ENCODE peak calls at places on chromosomes 5 and 9, in five cellular contexts. One of them, this sample, is unnamed.

GRCh38 chr5:73654171-73654811 is 28.3 kb downstream of the ARHGEF28 start:
- DNase-seq in IMR-90: peak
- DNase-seq in H1: no peak
- DNase-seq in trophoblast cell: no peak
- DNase-seq in H9: no peak
- DNase-seq in this sample: no peak

GRCh38 chr5:16489322-16489791 is 23.8 kb upstream of the ZNF622 start:
- DNase-seq in IMR-90: peak
- DNase-seq in H1: no peak
- DNase-seq in trophoblast cell: peak
- DNase-seq in H9: no peak
- DNase-seq in this sample: no peak

GRCh38 chr9:89933578-89933977 is 328.8 kb downstream of the GADD45G start:
- DNase-seq in IMR-90: no peak
- DNase-seq in H1: no peak
- DNase-seq in trophoblast cell: no peak
- DNase-seq in H9: no peak
- DNase-seq in this sample: no peak

GRCh38 chr5:5158472-5158895 is 18.4 kb downstream of the ADAMTS16 start:
- DNase-seq in IMR-90: no peak
- DNase-seq in H1: no peak
- DNase-seq in trophoblast cell: no peak
- DNase-seq in H9: no peak
- DNase-seq in this sample: no peak

GRCh38 chr5:156475182-156475830 is 148.3 kb downstream of the SGCD start:
- DNase-seq in IMR-90: peak
- DNase-seq in H1: no peak
- DNase-seq in trophoblast cell: no peak
- DNase-seq in H9: no peak
- DNase-seq in this sample: no peak

GRCh38 chr5:74934949-74935751 is 69.0 kb upstream of the FAM169A start:
- DNase-seq in IMR-90: peak
- DNase-seq in H1: no peak
- DNase-seq in trophoblast cell: no peak
- DNase-seq in H9: no peak
- DNase-seq in this sample: no peak

GRCh38 chr5:169970911-169971436 is 9.3 kb downstream of the INSYN2B start:
- DNase-seq in IMR-90: peak
- DNase-seq in H1: no peak
- DNase-seq in trophoblast cell: peak
- DNase-seq in H9: peak
- DNase-seq in this sample: no peak

GRCh38 chr9:137128158-137129088 is 10.5 kb upstream of the GRIN1 start:
- DNase-seq in IMR-90: no peak
- DNase-seq in H1: no peak
- DNase-seq in trophoblast cell: no peak
- DNase-seq in H9: no peak
- DNase-seq in this sample: no peak

GRCh38 chr5:180873628-180874520 is 12.8 kb upstream of the ZFP62 start:
- DNase-seq in IMR-90: peak
- DNase-seq in H1: no peak
- DNase-seq in trophoblast cell: peak
- DNase-seq in H9: no peak
- DNase-seq in this sample: no peak

GRCh38 chr5:168097852-168098251 is 193.6 kb upstream of the WWC1 start:
- DNase-seq in IMR-90: no peak
- DNase-seq in H1: no peak
- DNase-seq in trophoblast cell: no peak
- DNase-seq in H9: no peak
- DNase-seq in this sample: no peak

GRCh38 chr5:107817951-107818350 is 147.2 kb upstream of the EFNA5 start:
- DNase-seq in IMR-90: no peak
- DNase-seq in H1: no peak
- DNase-seq in trophoblast cell: no peak
- DNase-seq in H9: no peak
- DNase-seq in this sample: no peak

GRCh38 chr9:133627341-133627740 is 8.8 kb upstream of the DBH start:
- DNase-seq in IMR-90: no peak
- DNase-seq in H1: no peak
- DNase-seq in trophoblast cell: no peak
- DNase-seq in H9: no peak
- DNase-seq in this sample: no peak

GRCh38 chr9:128340691-128341434 is 536 bp downstream of the SLC27A4 start:
- DNase-seq in IMR-90: no peak
- DNase-seq in H1: peak
- DNase-seq in trophoblast cell: peak
- DNase-seq in H9: peak
- DNase-seq in this sample: no peak

GRCh38 chr5:57416246-57416996 is 66.2 kb downstream of the ACTBL2 start:
- DNase-seq in IMR-90: peak
- DNase-seq in H1: no peak
- DNase-seq in trophoblast cell: no peak
- DNase-seq in H9: no peak
- DNase-seq in this sample: no peak

GRCh38 chr9:125906144-125906543 is 159.0 kb downstream of the PBX3 start:
- DNase-seq in IMR-90: peak
- DNase-seq in H1: no peak
- DNase-seq in trophoblast cell: peak
- DNase-seq in H9: no peak
- DNase-seq in this sample: no peak

GRCh38 chr5:103289024-103289423 is 30.5 kb downstream of the MACIR start:
- DNase-seq in IMR-90: no peak
- DNase-seq in H1: no peak
- DNase-seq in trophoblast cell: no peak
- DNase-seq in H9: no peak
- DNase-seq in this sample: no peak
- H3K14ac ChIP-seq in IMR-90: no peak
- H3K14ac ChIP-seq in H1: no peak
- H3K14ac ChIP-seq in trophoblast cell: no peak
- H3K14ac ChIP-seq in H9: no peak
- H3K14ac ChIP-seq in this sample: no peak

GRCh38 chr5:124746916-124747769 is 704 bp upstream of the ZNF608 start:
- DNase-seq in IMR-90: peak
- DNase-seq in H1: peak
- DNase-seq in trophoblast cell: peak
- DNase-seq in H9: peak
- DNase-seq in this sample: peak
- H2BK120ac ChIP-seq in IMR-90: peak
- H2BK120ac ChIP-seq in H1: no peak
- H2BK120ac ChIP-seq in trophoblast cell: no peak
- H2BK120ac ChIP-seq in H9: no peak
- H2BK120ac ChIP-seq in this sample: no peak

DNA sequence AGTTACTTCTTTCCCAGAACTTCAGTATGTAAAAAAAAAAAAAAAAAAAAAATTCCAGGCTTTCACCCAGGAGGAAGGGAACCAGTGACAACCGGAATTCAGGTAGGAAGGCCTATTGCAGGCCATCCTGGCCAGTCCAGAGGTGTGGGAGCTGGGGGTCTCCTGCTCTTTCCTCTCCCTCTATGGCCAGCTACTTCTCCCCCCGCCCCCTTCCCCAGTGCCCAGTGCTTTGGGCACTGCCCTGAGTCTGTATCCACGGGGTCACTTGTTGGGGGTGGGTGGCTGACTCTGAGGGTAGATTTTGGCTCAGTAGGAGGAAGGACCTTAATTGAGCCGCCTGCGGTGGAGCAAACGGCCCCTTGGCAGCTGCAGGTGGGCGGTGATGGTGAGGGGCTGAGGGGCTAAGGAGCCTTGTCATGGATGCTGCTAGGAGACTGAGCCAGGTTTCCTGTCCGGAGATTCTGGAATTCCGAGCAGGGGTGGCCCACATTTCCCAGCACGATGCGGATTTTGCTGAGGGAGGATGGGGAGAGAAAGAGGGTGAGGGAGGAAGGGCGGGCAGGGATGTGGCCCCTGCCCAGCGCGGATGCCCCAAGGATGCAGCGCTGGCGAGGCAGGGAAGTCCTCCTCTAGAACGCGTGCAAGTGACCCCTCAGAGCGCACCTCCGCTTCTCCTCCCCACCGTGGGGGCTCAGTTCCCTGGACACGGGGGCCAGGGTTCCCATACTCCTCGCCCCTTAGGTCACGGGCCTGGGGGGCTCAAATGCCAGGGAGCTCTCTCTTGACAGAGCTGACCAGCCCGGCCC is 1.3 kb upstream of the PHF2 start:
- DNase-seq in IMR-90: no peak
- DNase-seq in H1: no peak
- DNase-seq in trophoblast cell: no peak
- DNase-seq in H9: no peak
- DNase-seq in this sample: no peak
- H3K14ac ChIP-seq in IMR-90: peak
- H3K14ac ChIP-seq in H1: no peak
- H3K14ac ChIP-seq in trophoblast cell: peak
- H3K14ac ChIP-seq in H9: peak
- H3K14ac ChIP-seq in this sample: peak

GRCh38 chr9:115117999-115118470 is at the start of gene TNC:
- DNase-seq in IMR-90: peak
- DNase-seq in H1: peak
- DNase-seq in trophoblast cell: peak
- DNase-seq in H9: peak
- DNase-seq in this sample: peak
- H2BK120ac ChIP-seq in IMR-90: peak
- H2BK120ac ChIP-seq in H1: no peak
- H2BK120ac ChIP-seq in trophoblast cell: peak
- H2BK120ac ChIP-seq in H9: no peak
- H2BK120ac ChIP-seq in this sample: peak

GRCh38 chr9:88672874-88673695 is 138.1 kb downstream of the NXNL2 start:
- DNase-seq in IMR-90: no peak
- DNase-seq in H1: no peak
- DNase-seq in trophoblast cell: no peak
- DNase-seq in H9: no peak
- DNase-seq in this sample: no peak
- H3K14ac ChIP-seq in IMR-90: no peak
- H3K14ac ChIP-seq in H1: no peak
- H3K14ac ChIP-seq in trophoblast cell: no peak
- H3K14ac ChIP-seq in H9: no peak
- H3K14ac ChIP-seq in this sample: peak

GRCh38 chr9:115121140-115121710 is 3.3 kb upstream of the TNC start:
- DNase-seq in IMR-90: no peak
- DNase-seq in H1: no peak
- DNase-seq in trophoblast cell: no peak
- DNase-seq in H9: no peak
- DNase-seq in this sample: no peak
- H2BK120ac ChIP-seq in IMR-90: no peak
- H2BK120ac ChIP-seq in H1: no peak
- H2BK120ac ChIP-seq in trophoblast cell: peak
- H2BK120ac ChIP-seq in H9: no peak
- H2BK120ac ChIP-seq in this sample: no peak

DNA sequence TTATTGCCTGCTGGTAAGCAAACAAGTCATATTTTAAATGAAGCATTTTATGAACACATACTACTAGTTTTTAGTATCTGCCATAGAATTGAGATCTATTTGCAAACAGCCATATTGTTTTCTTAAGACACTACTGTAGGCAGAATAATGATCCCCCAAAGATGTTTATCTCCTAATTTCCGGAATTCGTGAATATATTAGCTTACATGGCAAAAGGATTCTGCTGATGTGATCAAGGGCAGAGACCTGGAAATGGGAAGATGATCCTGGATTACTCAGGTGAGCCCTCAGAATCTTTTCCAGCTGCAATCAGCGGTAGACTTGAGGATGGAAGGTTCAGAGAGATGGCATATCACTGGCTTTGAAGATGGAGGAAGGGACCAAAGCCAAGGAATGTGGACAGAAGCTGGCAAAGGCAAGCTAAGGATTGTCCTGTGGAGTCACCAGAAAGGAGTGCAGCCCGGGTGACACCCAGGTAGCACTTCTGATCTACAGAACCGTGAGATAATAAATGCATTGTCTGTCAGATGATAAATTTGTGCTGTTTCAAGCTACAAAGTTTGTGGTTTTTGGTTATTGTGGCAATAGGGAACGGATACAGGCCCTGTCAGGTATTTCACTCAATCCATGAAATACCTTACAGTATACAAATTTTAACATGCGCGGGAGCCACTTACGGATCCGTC is 1.0 kb upstream of the ERCC6L2 start:
- DNase-seq in IMR-90: peak
- DNase-seq in H1: no peak
- DNase-seq in trophoblast cell: no peak
- DNase-seq in H9: no peak
- DNase-seq in this sample: peak
- H3K14ac ChIP-seq in IMR-90: peak
- H3K14ac ChIP-seq in H1: no peak
- H3K14ac ChIP-seq in trophoblast cell: peak
- H3K14ac ChIP-seq in H9: no peak
- H3K14ac ChIP-seq in this sample: no peak